ENCODE peak calls at places on chromosomes 6 and 20, in seven cellular contexts. F is neuronal stem cell, S is PC-9, K is esophagus squamous epithelium, I is cardiac muscle cell, E is PC-3, H is Karpas-422. M is an unnamed sample. For H3K9me3 and H3K27me3, the result is how much of the 10 kb centered on the place peaks cover.

GRCh38 chr20:19975436-19975799 is 41.7 kb upstream of the NAA20 start:
- DNase-seq in H (no peak), I (no peak), K (no peak), E (peak), F (no peak), S (no peak), M (peak)

GRCh38 chr20:9756660-9757059 is 82.2 kb downstream of the PAK5 start:
- DNase-seq in H (no peak), S (no peak), F (no peak), I (no peak), K (no peak), E (no peak), M (no peak)

GRCh38 chr6:10425973-10426780 is 11.3 kb upstream of the TFAP2A start:
- DNase-seq in S (peak), K (no peak), H (peak), E (no peak), I (peak), F (no peak), M (peak)

GRCh38 chr6:2988426-2989331 is 11.0 kb upstream of the NQO2 start:
- DNase-seq in F (peak), K (peak), E (peak), I (peak), H (peak), S (peak), M (peak)

GRCh38 chr20:1360094-1360493 is 31.2 kb upstream of the SDCBP2 start:
- DNase-seq in H (no peak), S (no peak), F (no peak), E (no peak), K (no peak), I (no peak), M (no peak)

GRCh38 chr6:118263929-118264486 is 284.1 kb upstream of the PLN start:
- DNase-seq in S (no peak), I (peak), K (no peak), E (peak), H (peak), F (peak), M (no peak)

GRCh38 chr20:10609276-10609675 is 64.5 kb downstream of the JAG1 start:
- DNase-seq in K (no peak), E (no peak), I (no peak), H (no peak), F (no peak), S (no peak), M (no peak)

GRCh38 chr6:37258405-37258704 is 411 bp upstream of the TMEM217 start:
- DNase-seq in S (no peak), I (no peak), F (no peak), K (no peak), E (peak), H (no peak), M (no peak)

GRCh38 chr20:48490976-48491657 is 336.7 kb downstream of the PREX1 start:
- DNase-seq in I (no peak), S (no peak), E (no peak), F (no peak), H (no peak), K (no peak), M (no peak)

GRCh38 chr20:63861981-63862901 is 943 bp downstream of the ABHD16B start:
- DNase-seq in I (no peak), E (no peak), H (no peak), S (no peak), F (no peak), K (no peak), M (no peak)

GRCh38 chr20:25865715-25866656 is 169.3 kb upstream of the ZNF337 start:
- DNase-seq in I (peak), H (no peak), E (peak), S (peak), K (no peak), F (peak), M (peak)

GRCh38 chr20:9518776-9519175 is 4.4 kb downstream of the LAMP5 start:
- DNase-seq in S (no peak), K (no peak), F (no peak), H (no peak), E (no peak), I (no peak), M (no peak)

GRCh38 chr20:48787861-48788375 is 39.9 kb downstream of the PREX1 start:
- DNase-seq in E (peak), I (no peak), H (no peak), F (no peak), K (no peak), S (no peak), M (peak)

GRCh38 chr20:23318347-23318746 is 32.2 kb upstream of the NXT1 start:
- DNase-seq in K (no peak), F (no peak), E (no peak), I (no peak), H (no peak), S (no peak), M (peak)

GRCh38 chr6:162442675-162443074 is 284.9 kb downstream of the PRKN start:
- DNase-seq in I (peak), F (peak), K (no peak), E (no peak), S (no peak), H (peak), M (no peak)

GRCh38 chr6:16595514-16595913 is 165.7 kb downstream of the ATXN1 start:
- DNase-seq in K (no peak), F (no peak), S (no peak), E (no peak), H (no peak), I (no peak), M (no peak)

GRCh38 chr6:83270971-83271714 is 78.0 kb downstream of the RWDD2A start:
- DNase-seq in I (no peak), S (no peak), F (no peak), H (no peak), K (no peak), E (peak), M (peak)

GRCh38 chr6:4573958-4574481 is 202.2 kb upstream of the CDYL start:
- DNase-seq in H (no peak), F (no peak), E (no peak), S (no peak), K (no peak), I (no peak), M (peak)

GRCh38 chr6:61887425-61887824 is 398.6 kb downstream of the KHDRBS2 start:
- DNase-seq in F (no peak), S (no peak), H (no peak), I (peak), K (no peak), E (no peak), M (no peak)
- H3K9me3 ChIP-seq in F (under half), S (under half), H (under half), I (under half), K (under half), E (under half), M (under half)

GRCh38 chr6:1619666-1620503 is 10.2 kb downstream of the FOXC1 start:
- DNase-seq in E (no peak), F (no peak), S (no peak), H (no peak), I (no peak), K (no peak), M (no peak)

GRCh38 chr6:1616556-1617463 is 7.1 kb downstream of the FOXC1 start:
- DNase-seq in I (no peak), S (no peak), E (no peak), F (no peak), K (no peak), H (no peak), M (no peak)

GRCh38 chr6:1617466-1618304 is 8.0 kb downstream of the FOXC1 start:
- DNase-seq in E (no peak), F (no peak), H (no peak), K (no peak), S (no peak), I (no peak), M (no peak)

GRCh38 chr6:1619106-1619665 is 9.5 kb downstream of the FOXC1 start:
- DNase-seq in S (no peak), F (no peak), I (no peak), H (no peak), E (no peak), K (no peak), M (no peak)

GRCh38 chr6:1618305-1619105 is 8.8 kb downstream of the FOXC1 start:
- DNase-seq in I (no peak), F (no peak), K (no peak), S (no peak), E (no peak), H (no peak), M (no peak)
- H3K27me3 ChIP-seq in I (half or more), F (half or more), K (under half), S (under half), E (under half), H (under half), M (under half)

DNA sequence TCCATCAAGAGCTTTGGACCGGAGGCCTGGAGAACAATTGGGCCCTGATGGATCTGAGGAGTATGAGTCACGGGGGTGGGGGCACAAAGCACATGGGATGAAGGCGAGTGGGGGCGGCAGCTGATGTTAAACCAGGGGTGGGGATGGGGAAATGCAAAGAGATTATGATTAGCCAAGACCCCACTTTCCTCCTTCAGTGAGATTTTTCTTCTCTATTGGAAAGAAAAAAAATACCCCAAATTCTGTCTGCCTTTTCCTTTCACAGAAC is 57.9 kb downstream of the ARHGAP40 start:
- DNase-seq in H (no peak), E (no peak), S (no peak), K (no peak), F (no peak), I (no peak), M (no peak)
- H3K27ac ChIP-seq in H (no peak), E (no peak), S (no peak), K (no peak), F (no peak), I (no peak), M (no peak)

GRCh38 chr6:167653561-167653960 is 173.2 kb upstream of the AFDN start:
- DNase-seq in I (no peak), H (no peak), S (no peak), F (no peak), E (no peak), K (no peak), M (no peak)
- H3K9me3 ChIP-seq in I (under half), H (under half), S (under half), F (under half), E (under half), K (under half), M (under half)

GRCh38 chr6:44268095-44268628 is 2.1 kb upstream of the TMEM151B start:
- DNase-seq in E (peak), H (peak), F (peak), S (peak), I (peak), K (no peak), M (peak)

GRCh38 chr6:44269168-44269920 is 906 bp upstream of the TMEM151B start:
- DNase-seq in H (no peak), K (no peak), E (no peak), S (no peak), I (no peak), F (no peak), M (no peak)

GRCh38 chr6:44270526-44271405 is 516 bp downstream of the TMEM151B start:
- DNase-seq in K (no peak), F (peak), S (no peak), I (peak), H (no peak), E (no peak), M (no peak)

GRCh38 chr6:44271406-44271723 is 1.1 kb downstream of the TMEM151B start:
- DNase-seq in S (no peak), E (no peak), H (no peak), F (no peak), K (no peak), I (no peak), M (no peak)

DNA sequence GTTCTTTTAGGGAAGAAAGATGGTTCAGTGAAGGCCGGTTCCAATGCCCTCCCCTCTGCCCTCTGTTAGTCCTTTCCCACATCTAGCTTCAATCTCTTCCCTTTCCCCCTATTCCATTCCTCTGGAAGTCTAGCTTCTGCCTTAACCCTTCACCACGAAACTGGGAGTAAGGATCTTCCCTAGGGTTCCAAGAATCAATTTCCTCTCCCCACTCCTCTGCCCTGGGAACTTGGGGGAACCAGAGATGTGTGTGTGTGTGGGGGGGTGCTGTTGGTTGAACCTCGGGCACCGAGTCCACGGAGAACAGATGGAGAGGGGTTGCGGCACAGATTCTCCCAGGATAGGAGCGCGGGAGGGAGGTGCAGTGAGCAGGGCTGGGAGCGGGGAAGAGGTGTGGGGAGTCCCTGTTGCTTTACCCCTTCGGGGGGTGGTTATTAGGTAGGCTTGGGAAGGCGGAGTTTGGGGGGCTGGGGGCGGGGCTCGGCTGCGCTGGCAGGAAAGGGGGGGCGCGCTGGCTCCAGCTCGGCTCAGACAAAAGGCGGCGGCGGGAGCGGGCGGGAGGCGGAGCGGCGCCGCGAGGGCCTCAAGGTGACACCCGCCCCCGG is at the start of gene TMEM151B:
- DNase-seq in E (no peak), F (no peak), I (no peak), S (no peak), H (peak), K (no peak), M (no peak)
- H3K27me3 ChIP-seq in E (under half), F (under half), I (under half), S (under half), H (under half), K (under half), M (under half)